ENCODE peak calls at places on chromosome 1, in four cellular contexts. One of them, this sample, is unnamed.

GRCh38 chr1:210536263-210536961 is 207.7 kb downstream of the HHAT start:
- DNase-seq in CD4-positive, alpha-beta memory T cell: no peak
- DNase-seq in T-helper 2 cell: no peak
- DNase-seq in NCI-H1092: peak
- DNase-seq in this sample: no peak

GRCh38 chr1:41394918-41395598 is 33.8 kb downstream of the FOXO6 start:
- DNase-seq in T-helper 2 cell: peak
- DNase-seq in NCI-H1092: no peak
- DNase-seq in CD4-positive, alpha-beta memory T cell: no peak
- DNase-seq in this sample: no peak

GRCh38 chr1:53614231-53615021 is 124.5 kb downstream of the GLIS1 start:
- DNase-seq in CD4-positive, alpha-beta memory T cell: no peak
- DNase-seq in T-helper 2 cell: no peak
- DNase-seq in NCI-H1092: no peak
- DNase-seq in this sample: no peak

GRCh38 chr1:154463512-154463990 is 38.5 kb upstream of the TDRD10 start:
- DNase-seq in CD4-positive, alpha-beta memory T cell: peak
- DNase-seq in T-helper 2 cell: peak
- DNase-seq in NCI-H1092: no peak
- DNase-seq in this sample: peak

GRCh38 chr1:186142916-186143315 is 232.1 kb downstream of the TPR start:
- DNase-seq in T-helper 2 cell: no peak
- DNase-seq in NCI-H1092: no peak
- DNase-seq in CD4-positive, alpha-beta memory T cell: no peak
- DNase-seq in this sample: no peak

GRCh38 chr1:153553096-153553495 is 4.0 kb upstream of the S100A3 start:
- DNase-seq in CD4-positive, alpha-beta memory T cell: no peak
- DNase-seq in NCI-H1092: no peak
- DNase-seq in T-helper 2 cell: no peak
- DNase-seq in this sample: no peak

GRCh38 chr1:9755441-9755995 is 68.2 kb downstream of the CLSTN1 start:
- DNase-seq in NCI-H1092: no peak
- DNase-seq in CD4-positive, alpha-beta memory T cell: no peak
- DNase-seq in T-helper 2 cell: no peak
- DNase-seq in this sample: no peak

GRCh38 chr1:92211166-92211565 is 6.5 kb upstream of the C1orf146 start:
- DNase-seq in NCI-H1092: no peak
- DNase-seq in CD4-positive, alpha-beta memory T cell: no peak
- DNase-seq in T-helper 2 cell: no peak
- DNase-seq in this sample: no peak

GRCh38 chr1:9136925-9137324 is 8.0 kb upstream of the GPR157 start:
- DNase-seq in CD4-positive, alpha-beta memory T cell: no peak
- DNase-seq in NCI-H1092: no peak
- DNase-seq in T-helper 2 cell: no peak
- DNase-seq in this sample: no peak

GRCh38 chr1:12851779-12852178 is 3.3 kb upstream of the HNRNPCL1 start:
- DNase-seq in CD4-positive, alpha-beta memory T cell: no peak
- DNase-seq in NCI-H1092: no peak
- DNase-seq in T-helper 2 cell: no peak
- DNase-seq in this sample: no peak

GRCh38 chr1:21447311-21447710 is 7.4 kb downstream of the NBPF3 start:
- DNase-seq in CD4-positive, alpha-beta memory T cell: no peak
- DNase-seq in T-helper 2 cell: no peak
- DNase-seq in NCI-H1092: no peak
- DNase-seq in this sample: no peak

GRCh38 chr1:59367269-59368006 is 70.5 kb downstream of the FGGY start:
- DNase-seq in T-helper 2 cell: no peak
- DNase-seq in CD4-positive, alpha-beta memory T cell: no peak
- DNase-seq in NCI-H1092: no peak
- DNase-seq in this sample: no peak

GRCh38 chr1:48216941-48217340 is 5.6 kb upstream of the SLC5A9 start:
- DNase-seq in T-helper 2 cell: no peak
- DNase-seq in NCI-H1092: no peak
- DNase-seq in CD4-positive, alpha-beta memory T cell: no peak
- DNase-seq in this sample: no peak

GRCh38 chr1:219398815-219399396 is 214.0 kb downstream of the ZC3H11B start:
- DNase-seq in CD4-positive, alpha-beta memory T cell: no peak
- DNase-seq in NCI-H1092: no peak
- DNase-seq in T-helper 2 cell: no peak
- DNase-seq in this sample: no peak

GRCh38 chr1:53326598-53327182 is 1.2 kb downstream of the LRP8 start:
- DNase-seq in NCI-H1092: no peak
- DNase-seq in T-helper 2 cell: peak
- DNase-seq in CD4-positive, alpha-beta memory T cell: no peak
- DNase-seq in this sample: no peak

GRCh38 chr1:93552751-93553455 is 105.0 kb downstream of the FNBP1L start:
- DNase-seq in T-helper 2 cell: no peak
- DNase-seq in CD4-positive, alpha-beta memory T cell: no peak
- DNase-seq in NCI-H1092: no peak
- DNase-seq in this sample: no peak

GRCh38 chr1:9410737-9411297 is 118.1 kb downstream of the SPSB1 start:
- DNase-seq in T-helper 2 cell: peak
- DNase-seq in CD4-positive, alpha-beta memory T cell: no peak
- DNase-seq in NCI-H1092: no peak
- DNase-seq in this sample: peak

GRCh38 chr1:62247391-62248168 is 52.9 kb downstream of the L1TD1 start:
- DNase-seq in T-helper 2 cell: no peak
- DNase-seq in NCI-H1092: no peak
- DNase-seq in CD4-positive, alpha-beta memory T cell: no peak
- DNase-seq in this sample: no peak

This sample was measured in activated T-helper 1 cell treated with anti-CD3 and anti-CD28 coated beads, Interleukin-12 subunit alpha, Interleukin-12 subunit beta, Interleukin-2, Interleukin-4 antibody, amounts not matched to agents 30 ng/mL and 10 ng/mL and 1 ng/mL, durations not matched to agents 14 hours and 24 hours and 36 hours.